ENCODE peak calls at places on chromosomes 11 and 22, in ten cellular contexts. U is naive thymus-derived CD4-positive, alpha-beta T cell; H is stomach; J is GM23248; W is adrenal gland; D is sigmoid colon; Z is neural progenitor cell; M is A549; O is upper lobe of left lung; Y is esophagus squamous epithelium. A is an unnamed sample. For H3K9me3, the result is how much of the 10 kb centered on the place peaks cover.

GRCh38 chr11:7575841-7576451 is 62.1 kb downstream of the PPFIBP2 start:
- DNase-seq in W (no peak), O (peak), M (peak), Z (no peak), H (peak), J (peak), Y (no peak), D (no peak), U (peak), A (no peak)

GRCh38 chr11:76330651-76331050 is 50.3 kb downstream of the THAP12 start:
- DNase-seq in J (no peak), Y (no peak), Z (no peak), U (no peak), H (no peak), M (no peak), W (no peak), O (peak), D (no peak), A (no peak)

GRCh38 chr11:65617990-65618751 is 2.6 kb downstream of the PCNX3 start:
- DNase-seq in O (peak), Y (no peak), J (no peak), W (no peak), U (no peak), D (no peak), M (no peak), H (no peak), Z (no peak), A (no peak)

GRCh38 chr11:68994161-68994890 is 13.5 kb upstream of the MRGPRD start:
- DNase-seq in H (no peak), U (no peak), M (no peak), W (peak), J (no peak), O (peak), Y (no peak), Z (no peak), D (peak), A (no peak)

GRCh38 chr11:64716471-64717267 is 6.3 kb downstream of the NRXN2 start:
- DNase-seq in Y (no peak), M (no peak), H (no peak), J (no peak), O (no peak), D (peak), U (no peak), W (no peak), Z (no peak), A (no peak)

GRCh38 chr11:119340335-119341221 is at the start of gene C1QTNF5:
- DNase-seq in M (no peak), Z (peak), H (peak), W (peak), J (peak), D (peak), O (peak), U (no peak), Y (no peak), A (no peak)

GRCh38 chr11:131762346-131763110 is 392.1 kb downstream of the NTM start:
- DNase-seq in Z (no peak), J (no peak), U (no peak), D (no peak), Y (no peak), O (peak), W (no peak), M (no peak), H (no peak), A (no peak)

GRCh38 chr22:20530368-20531153 is 23.2 kb downstream of the MED15 start:
- DNase-seq in Y (no peak), M (peak), O (no peak), W (peak), U (no peak), H (no peak), J (peak), D (no peak), Z (no peak), A (no peak)

GRCh38 chr11:74449369-74449931 is 17.9 kb downstream of the KCNE3 start:
- DNase-seq in M (peak), H (peak), Z (peak), Y (no peak), U (peak), W (peak), O (no peak), D (peak), J (peak), A (no peak)

GRCh38 chr11:75014129-75014528 is 25.4 kb downstream of the NEU3 start:
- DNase-seq in D (no peak), Z (no peak), M (peak), J (peak), H (no peak), W (peak), Y (no peak), O (no peak), U (no peak), A (no peak)

GRCh38 chr11:12288934-12289666 is 88.3 kb upstream of the PARVA start:
- DNase-seq in H (no peak), O (peak), M (no peak), W (no peak), J (no peak), Y (no peak), D (no peak), U (no peak), Z (no peak), A (no peak)

GRCh38 chr22:16965083-16965482 is 42.9 kb downstream of the GAB4 start:
- DNase-seq in M (no peak), O (no peak), Y (no peak), U (no peak), Z (no peak), H (no peak), D (no peak), W (no peak), J (no peak), A (no peak)

GRCh38 chr11:6387811-6388599 is 2.3 kb upstream of the SMPD1 start:
- DNase-seq in W (no peak), Y (no peak), O (no peak), M (peak), D (no peak), Z (no peak), H (no peak), J (peak), U (no peak), A (no peak)

GRCh38 chr11:22079133-22079847 is 113.6 kb upstream of the ANO5 start:
- DNase-seq in O (no peak), Z (no peak), Y (no peak), U (no peak), J (no peak), M (no peak), W (no peak), H (no peak), D (no peak), A (no peak)

GRCh38 chr22:47295982-47296381 is 533.5 kb downstream of the TBC1D22A start:
- DNase-seq in W (peak), O (no peak), J (no peak), Z (no peak), D (no peak), M (no peak), H (peak), U (no peak), Y (no peak), A (no peak)

GRCh38 chr22:47298017-47298820 is 535.8 kb downstream of the TBC1D22A start:
- DNase-seq in U (no peak), D (no peak), H (no peak), Z (no peak), O (no peak), J (no peak), M (no peak), W (peak), Y (no peak), A (no peak)

GRCh38 chr22:47295226-47295901 is 532.9 kb downstream of the TBC1D22A start:
- DNase-seq in Y (no peak), Z (no peak), M (no peak), O (no peak), H (peak), J (no peak), D (peak), U (no peak), W (peak), A (no peak)

GRCh38 chr22:47297261-47298016 is 535.0 kb downstream of the TBC1D22A start:
- DNase-seq in H (peak), D (peak), J (no peak), M (no peak), U (no peak), Y (no peak), Z (no peak), W (peak), O (no peak), A (no peak)

DNA sequence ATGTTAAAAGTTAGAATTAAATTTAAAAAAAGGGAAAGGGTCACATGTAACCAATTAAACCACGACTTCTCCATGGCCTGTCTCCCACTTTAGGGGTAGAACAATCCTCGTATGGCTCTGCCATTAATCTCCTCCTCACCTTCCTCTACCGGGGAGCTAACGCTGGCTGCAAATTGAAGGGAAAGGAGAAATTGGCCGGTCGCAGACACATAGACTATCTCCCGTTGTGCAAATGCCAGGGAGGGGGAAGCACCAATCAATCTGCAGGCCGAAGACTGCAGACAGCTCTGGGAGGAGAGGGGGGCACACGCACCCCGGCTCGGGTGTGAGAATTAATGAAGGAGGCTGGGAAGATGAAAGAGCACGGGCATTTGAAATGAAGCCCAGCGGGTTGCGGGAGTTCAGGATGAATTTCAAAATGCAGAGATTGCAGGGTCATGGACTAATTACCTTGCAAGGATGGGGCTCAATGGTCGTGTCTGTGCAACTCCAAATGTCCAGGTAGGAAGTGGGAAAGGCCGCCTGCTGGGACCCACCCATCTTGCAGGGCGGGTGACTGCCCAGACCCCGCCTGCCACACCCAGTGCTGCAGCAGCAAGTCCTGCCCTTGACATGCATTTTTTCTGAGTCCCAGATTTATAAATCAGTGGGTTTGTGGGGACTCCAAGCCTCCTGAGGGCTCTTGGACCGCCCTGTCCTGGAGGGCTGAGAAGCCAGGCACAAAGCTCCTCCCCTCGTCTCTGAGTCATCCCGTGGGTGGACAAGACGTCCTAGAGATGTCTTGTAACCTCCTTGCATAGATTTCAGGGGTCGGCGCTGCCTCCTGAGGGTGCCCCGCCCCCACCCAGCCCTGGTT is 534.2 kb downstream of the TBC1D22A start:
- DNase-seq in D (no peak), W (peak), Y (no peak), Z (no peak), U (no peak), M (no peak), H (peak), J (peak), O (no peak), A (no peak)
- H3K9me3 ChIP-seq in D (under half), W (under half), Y (under half), Z (under half), U (under half), M (under half), H (under half), J (under half), O (under half), A (under half)

DNA sequence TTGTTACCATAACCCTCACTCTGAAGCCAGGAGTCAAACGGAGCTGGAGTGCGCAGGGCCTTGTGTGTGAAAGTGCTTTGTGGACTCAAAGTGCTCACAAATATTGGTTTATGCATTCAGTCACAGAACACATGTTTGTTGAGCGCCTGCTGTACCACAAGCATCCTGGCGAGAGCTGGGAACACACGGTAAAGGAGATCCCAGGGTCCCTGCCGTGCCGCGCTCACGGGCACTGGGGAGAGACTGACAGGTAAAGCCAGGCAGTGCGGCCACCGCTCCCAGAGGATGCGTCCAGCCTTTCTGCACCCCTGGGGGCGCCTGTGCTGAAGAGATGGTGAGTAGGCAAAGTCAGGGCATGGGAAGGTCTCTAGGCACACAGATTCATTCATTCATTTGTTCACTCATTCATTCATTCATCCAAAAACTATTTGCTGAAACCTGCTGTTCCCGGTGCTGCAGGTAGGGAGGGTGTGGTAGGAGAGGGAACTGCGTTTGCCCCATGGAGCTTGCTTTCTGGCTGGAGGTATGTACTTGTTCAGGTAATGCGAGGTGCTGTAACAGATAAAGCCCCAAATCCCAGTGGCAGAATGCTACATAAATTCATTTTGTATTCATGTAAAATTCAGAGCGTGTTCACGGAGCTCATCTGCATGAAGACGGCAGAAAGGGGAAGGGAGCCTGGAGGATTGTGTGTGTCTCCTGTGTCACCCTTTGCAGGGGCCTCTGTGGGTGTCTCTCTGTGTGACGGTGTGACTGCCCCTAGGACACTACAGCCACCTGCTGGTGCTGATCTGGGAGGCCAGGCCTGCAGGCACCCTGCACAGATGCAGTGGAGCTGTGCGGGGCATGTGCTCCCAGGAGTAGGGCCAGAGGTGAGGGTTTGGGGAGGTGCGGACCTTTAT is 167.0 kb upstream of the B3GAT1 start:
- DNase-seq in H (no peak), Z (no peak), J (no peak), M (no peak), W (peak), U (no peak), Y (no peak), O (peak), D (peak), A (no peak)
- H3K9me3 ChIP-seq in H (under half), Z (under half), J (under half), M (under half), W (under half), U (under half), Y (under half), O (under half), D (under half), A (under half)

GRCh38 chr22:47439643-47440265 is 677.3 kb downstream of the TBC1D22A start:
- DNase-seq in W (no peak), D (peak), Y (no peak), O (peak), U (no peak), M (no peak), H (no peak), Z (no peak), J (no peak), A (no peak)
- H3K9me3 ChIP-seq in W (under half), D (under half), Y (under half), O (under half), U (under half), M (under half), H (under half), Z (under half), J (under half), A (under half)

GRCh38 chr11:95944623-95945022 is 20.7 kb upstream of the MTMR2 start:
- DNase-seq in W (no peak), M (no peak), U (no peak), D (no peak), Y (no peak), O (no peak), Z (no peak), H (no peak), J (no peak), A (no peak)

GRCh38 chr11:95950905-95951304 is 27.0 kb upstream of the MTMR2 start:
- DNase-seq in O (no peak), U (no peak), Y (no peak), Z (no peak), J (no peak), W (no peak), D (no peak), M (no peak), H (no peak), A (no peak)

GRCh38 chr11:95948637-95949036 is 24.7 kb upstream of the MTMR2 start:
- DNase-seq in M (no peak), Z (no peak), U (no peak), O (no peak), J (no peak), D (no peak), Y (no peak), W (no peak), H (no peak), A (no peak)
- H3K9me3 ChIP-seq in M (under half), Z (under half), U (under half), O (under half), J (under half), D (under half), Y (under half), W (under half), H (under half), A (under half)

DNA sequence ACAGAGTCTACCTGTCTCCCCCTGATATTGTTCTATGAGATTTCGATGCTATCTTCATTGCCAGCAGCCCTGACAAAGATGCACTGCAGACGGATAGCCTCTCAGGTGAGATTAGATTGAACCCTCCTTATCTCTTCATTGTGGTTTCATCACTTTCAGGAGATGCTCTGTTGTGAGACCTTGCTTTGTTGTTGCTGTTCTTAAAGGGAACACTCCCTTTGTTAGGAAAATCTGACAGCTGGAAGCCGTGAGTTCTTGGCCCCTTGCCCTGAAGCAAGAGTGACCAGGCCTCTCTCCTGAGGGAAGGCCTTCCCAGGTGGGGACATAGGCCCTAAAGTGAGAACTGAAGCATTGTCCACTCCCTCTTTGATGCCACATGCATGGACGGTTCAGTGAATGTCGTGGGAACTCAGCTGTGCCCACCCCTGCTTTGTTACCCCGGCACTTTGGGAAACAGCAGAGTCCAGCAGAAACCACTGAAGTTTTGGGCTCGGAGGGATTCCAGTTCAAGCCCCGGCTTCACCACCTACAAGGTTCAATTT is 976.1 kb downstream of the TBC1D22A start:
- DNase-seq in H (no peak), O (no peak), J (no peak), Y (no peak), U (no peak), M (no peak), D (no peak), W (no peak), Z (no peak), A (no peak)
- H3K9me3 ChIP-seq in H (under half), O (under half), J (under half), Y (under half), U (under half), M (under half), D (under half), W (under half), Z (under half), A (under half)

GRCh38 chr22:49672013-49672516 is 155.6 kb downstream of the BRD1 start:
- DNase-seq in O (no peak), W (no peak), M (no peak), Y (no peak), Z (no peak), H (no peak), J (no peak), U (no peak), D (no peak), A (no peak)
- H3K9me3 ChIP-seq in O (under half), W (under half), M (under half), Y (under half), Z (under half), H (under half), J (under half), U (under half), D (under half), A (under half)

GRCh38 chr11:48244804-48245203 is at the start of gene OR4X2:
- DNase-seq in M (no peak), O (no peak), U (no peak), J (no peak), D (no peak), W (no peak), Z (no peak), Y (no peak), H (no peak), A (no peak)

DNA sequence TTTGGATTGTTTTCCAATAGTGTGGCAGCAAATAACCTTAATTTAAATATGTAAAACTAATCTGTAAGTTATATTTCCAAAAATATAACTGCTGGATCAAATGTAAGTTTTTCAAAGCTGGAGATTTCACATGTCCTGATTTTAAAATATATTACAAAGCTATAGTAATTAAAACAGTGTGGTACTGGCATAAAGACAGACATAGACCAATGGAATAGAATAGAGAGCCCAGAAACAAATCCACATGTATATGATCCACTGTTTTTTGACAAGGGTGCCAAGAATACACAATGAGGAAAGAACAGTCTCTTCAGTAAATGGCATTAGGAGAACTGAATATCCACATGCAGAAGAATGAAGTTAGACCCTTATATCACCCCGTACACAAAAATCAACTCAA is 4.0 kb downstream of the OR4X2 start:
- DNase-seq in D (no peak), H (no peak), W (no peak), U (no peak), Z (no peak), M (no peak), J (no peak), O (no peak), Y (no peak), A (no peak)
- H3K9me3 ChIP-seq in D (under half), H (under half), W (under half), U (under half), Z (under half), M (under half), J (under half), O (under half), Y (under half), A (under half)

DNA sequence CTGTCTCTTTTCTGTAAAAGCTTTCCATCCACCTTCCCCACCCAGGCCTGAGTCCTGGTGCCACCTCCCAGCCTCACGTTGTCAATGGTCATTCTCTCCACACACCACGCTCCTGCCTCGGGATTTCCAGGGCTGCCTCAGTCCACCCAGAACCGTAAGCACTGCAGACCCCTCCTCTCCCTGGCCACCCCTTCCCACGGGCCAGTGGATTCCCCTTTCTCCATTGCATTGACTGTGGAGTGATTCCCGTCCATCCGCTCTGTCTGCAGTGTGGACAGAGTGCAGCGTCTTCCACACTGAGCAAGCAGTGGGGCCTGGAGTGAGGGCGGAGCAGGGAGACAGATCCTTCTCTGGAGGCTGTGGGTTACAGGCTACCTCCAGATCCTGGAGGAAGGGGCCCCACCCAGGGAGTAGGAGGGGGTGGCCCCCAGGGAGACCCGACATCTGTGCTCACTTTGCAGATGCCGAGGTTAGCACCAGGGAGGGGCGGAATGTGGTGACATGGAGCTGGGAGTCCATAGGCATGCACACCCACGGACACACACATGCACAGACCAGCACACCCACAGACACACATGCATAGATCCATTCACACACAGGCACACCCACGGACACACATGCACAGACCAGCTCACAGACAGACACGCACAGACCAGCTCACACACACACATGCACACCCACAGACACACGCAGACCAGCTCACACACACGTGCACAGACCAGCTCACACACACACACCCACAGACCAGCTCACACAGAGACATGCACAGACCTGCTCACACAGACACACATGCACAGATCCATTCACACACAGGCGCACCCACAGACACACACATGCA is 109.6 kb upstream of the B3GAT1 start:
- DNase-seq in O (no peak), U (no peak), Y (no peak), M (no peak), J (no peak), H (no peak), Z (no peak), W (no peak), D (no peak), A (no peak)
- H3K9me3 ChIP-seq in O (under half), U (under half), Y (under half), M (under half), J (under half), H (under half), Z (under half), W (under half), D (under half), A (under half)

A was measured in T-helper 17 cell.